ENCODE peak calls at places on chromosomes 12 and 14, in eight cellular contexts. P, S, B, L, G, I, M and D are unnamed samples.

GRCh38 chr14:94173471-94173884 is 644 bp upstream of the PPP4R4 start:
- DNase-seq in P (no peak), S (no peak), M (peak; percentile 31), B (no peak), I (no peak), G (no peak), L (no peak), D (peak; percentile 28)

GRCh38 chr12:3751151-3752095 is 1.5 kb downstream of the CRACR2A start:
- DNase-seq in L (no peak), M (peak; percentile 16), I (no peak), S (no peak), G (no peak), P (no peak), B (no peak), D (no peak)

GRCh38 chr12:29782821-29783772 is 645 bp downstream of the TMTC1 start:
- DNase-seq in P (no peak), G (peak; percentile 47), I (peak; percentile 22), L (no peak), M (no peak), S (peak; percentile 17), B (no peak), D (peak; percentile 66)

GRCh38 chr14:100780646-100781355 is 45.1 kb upstream of the MEG3 start:
- DNase-seq in B (no peak), M (no peak), P (no peak), G (no peak), L (no peak), I (no peak), S (no peak), D (no peak)

GRCh38 chr12:104342635-104343249 is 39.2 kb downstream of the EID3 start:
- DNase-seq in S (no peak), P (no peak), G (no peak), I (no peak), M (no peak), L (no peak), B (no peak), D (no peak)

GRCh38 chr14:100851586-100851916 is 25.6 kb downstream of the MEG3 start:
- DNase-seq in M (no peak), G (no peak), L (no peak), S (no peak), P (no peak), B (no peak), I (no peak), D (no peak)

GRCh38 chr14:64478634-64479250 is 13.4 kb downstream of the AKAP5 start:
- DNase-seq in S (peak; percentile 33), B (no peak), I (no peak), P (peak; percentile 55), G (peak; percentile 25), M (peak; percentile 55), L (no peak), D (no peak)

GRCh38 chr14:22026527-22026926 is 352.9 kb upstream of the OR4E1 start:
- DNase-seq in L (no peak), S (no peak), G (no peak), M (peak; percentile 33), B (no peak), I (no peak), P (no peak), D (no peak)

GRCh38 chr12:70006619-70006973 is 181.6 kb downstream of the MYRFL start:
- DNase-seq in S (no peak), G (no peak), P (no peak), B (no peak), L (no peak), M (no peak), I (no peak), D (no peak)

GRCh38 chr14:104654119-104654518 is 35.3 kb upstream of the INF2 start:
- DNase-seq in S (no peak), G (no peak), B (no peak), I (no peak), M (no peak), P (no peak), L (no peak), D (no peak)

GRCh38 chr12:79452906-79453305 is 237.9 kb downstream of the PAWR start:
- DNase-seq in S (no peak), L (no peak), P (no peak), B (no peak), I (no peak), M (no peak), G (peak; percentile 68), D (no peak)

GRCh38 chr12:123269395-123269892 is 2.2 kb downstream of the CDK2AP1 start:
- DNase-seq in P (peak; percentile 67), G (peak; percentile 37), I (peak; percentile 77), L (no peak), B (no peak), S (peak; percentile 80), M (peak; percentile 39), D (peak; percentile 81)

GRCh38 chr14:101876539-101876938 is 87.8 kb upstream of the DYNC1H1 start:
- DNase-seq in G (peak; percentile 91), L (peak; percentile 64), S (peak; percentile 84), M (peak; percentile 92), P (no peak), I (no peak), B (no peak), D (peak; percentile 75)

GRCh38 chr12:118189761-118190181 is 53.8 kb downstream of the PEBP1 start:
- DNase-seq in G (peak; percentile 77), B (no peak), M (no peak), S (no peak), P (peak; percentile 60), L (no peak), I (peak; percentile 53), D (peak; percentile 28)

GRCh38 chr14:56659964-56660551 is 80.5 kb downstream of the TMEM260 start:
- DNase-seq in P (peak; percentile 70), S (peak; percentile 49), I (no peak), G (peak; percentile 65), B (peak; percentile 47), M (peak; percentile 28), L (no peak), D (no peak)

GRCh38 chr12:21054334-21054733 is 76.7 kb upstream of the SLCO1B1 start:
- DNase-seq in S (no peak), P (no peak), G (no peak), L (no peak), M (no peak), I (no peak), B (no peak), D (no peak)